ENCODE peak calls at places on chromosomes 3 and 15, in eight cellular contexts. G is mammary epithelial cell, K is stomach, Q is neural crest cell, D is Calu3, I is thoracic aorta, S is adrenal gland, E is foreskin fibroblast. Z is an unnamed sample.

GRCh38 chr3:11556851-11557644 is 86.7 kb downstream of the VGLL4 start:
- DNase-seq in G (no peak), K (no peak), Q (no peak), D (no peak), I (no peak), S (no peak), E (peak), Z (no peak)

GRCh38 chr3:101995371-101996046 is 146.2 kb downstream of the NFKBIZ start:
- DNase-seq in G (no peak), K (no peak), Q (no peak), D (no peak), I (no peak), S (no peak), E (peak), Z (no peak)

GRCh38 chr15:66152650-66153049 is 100.9 kb downstream of the MEGF11 start:
- DNase-seq in G (no peak), K (no peak), Q (no peak), D (no peak), I (no peak), S (no peak), E (no peak), Z (no peak)

GRCh38 chr3:65995030-65995429 is 43.7 kb downstream of the MAGI1 start:
- DNase-seq in G (peak), K (no peak), Q (no peak), D (no peak), I (no peak), S (peak), E (peak), Z (no peak)

GRCh38 chr3:66885326-66886000 is 112.6 kb upstream of the KBTBD8 start:
- DNase-seq in G (peak), K (no peak), Q (peak), D (peak), I (no peak), S (no peak), E (no peak), Z (no peak)

GRCh38 chr3:66473637-66474036 is 27.2 kb downstream of the LRIG1 start:
- DNase-seq in G (no peak), K (no peak), Q (no peak), D (no peak), I (no peak), S (no peak), E (peak), Z (peak)

GRCh38 chr15:82829234-82829633 is 19.8 kb downstream of the WHAMM start:
- DNase-seq in G (no peak), K (no peak), Q (no peak), D (no peak), I (no peak), S (no peak), E (no peak), Z (no peak)

GRCh38 chr3:79887203-79887602 is 119.4 kb upstream of the ROBO1 start:
- DNase-seq in G (no peak), K (no peak), Q (no peak), D (no peak), I (no peak), S (no peak), E (no peak), Z (no peak)

GRCh38 chr15:78103406-78104118 is 11.2 kb downstream of the SH2D7 start:
- DNase-seq in G (no peak), K (peak), Q (no peak), D (no peak), I (no peak), S (peak), E (no peak), Z (no peak)

GRCh38 chr3:38717603-38718240 is 68.2 kb upstream of the SCN5A start:
- DNase-seq in G (peak), K (no peak), Q (no peak), D (no peak), I (no peak), S (no peak), E (no peak), Z (no peak)

GRCh38 chr3:129021140-129021551 is 20.0 kb downstream of the EFCC1 start:
- DNase-seq in G (no peak), K (no peak), Q (no peak), D (no peak), I (no peak), S (no peak), E (peak), Z (no peak)

GRCh38 chr3:65945480-65945879 is 93.2 kb downstream of the MAGI1 start:
- DNase-seq in G (peak), K (no peak), Q (no peak), D (no peak), I (no peak), S (no peak), E (no peak), Z (no peak)

GRCh38 chr15:100918690-100919480 is at the start of gene LRRK1:
- DNase-seq in G (peak), K (no peak), Q (no peak), D (peak), I (no peak), S (peak), E (peak), Z (no peak)

GRCh38 chr15:70299931-70300858 is 202.5 kb upstream of the TLE3 start:
- DNase-seq in G (no peak), K (peak), Q (no peak), D (no peak), I (no peak), S (no peak), E (no peak), Z (no peak)

GRCh38 chr3:121769246-121769645 is 19.7 kb upstream of the GOLGB1 start:
- DNase-seq in G (no peak), K (no peak), Q (no peak), D (no peak), I (no peak), S (no peak), E (no peak), Z (no peak)

GRCh38 chr3:69309810-69310209 is 76.1 kb downstream of the FRMD4B start:
- DNase-seq in G (peak), K (no peak), Q (no peak), D (peak), I (no peak), S (no peak), E (no peak), Z (peak)
- TF ChIP-seq CTCF in G (peak), K (peak), Q (peak), D (peak), I (peak), S (peak), E (peak), Z (peak)

GRCh38 chr3:182716114-182716688 is 77.1 kb upstream of the ATP11B start:
- DNase-seq in G (no peak), K (no peak), Q (no peak), D (no peak), I (no peak), S (no peak), E (no peak), Z (no peak)
- TF ChIP-seq CTCF in G (no peak), K (no peak), Q (no peak), D (no peak), I (no peak), S (no peak), E (no peak), Z (no peak)

GRCh38 chr3:100089802-100090668 is 24.3 kb downstream of the FILIP1L start:
- DNase-seq in G (peak), K (no peak), Q (peak), D (peak), I (no peak), S (peak), E (peak), Z (no peak)

GRCh38 chr3:100087203-100087602 is 27.1 kb downstream of the FILIP1L start:
- DNase-seq in G (peak), K (no peak), Q (no peak), D (no peak), I (no peak), S (no peak), E (peak), Z (no peak)

GRCh38 chr3:100093826-100094225 is 20.5 kb downstream of the FILIP1L start:
- DNase-seq in G (no peak), K (no peak), Q (no peak), D (no peak), I (no peak), S (no peak), E (no peak), Z (peak)

GRCh38 chr3:100088735-100089368 is 25.4 kb downstream of the FILIP1L start:
- DNase-seq in G (no peak), K (no peak), Q (no peak), D (no peak), I (no peak), S (no peak), E (no peak), Z (no peak)

GRCh38 chr3:100090669-100091005 is 23.7 kb downstream of the FILIP1L start:
- DNase-seq in G (no peak), K (no peak), Q (no peak), D (no peak), I (no peak), S (no peak), E (no peak), Z (no peak)
- TF ChIP-seq CTCF in G (no peak), K (no peak), Q (no peak), D (no peak), I (no peak), S (no peak), E (no peak), Z (no peak)

GRCh38 chr3:12813967-12814366 is 17.5 kb downstream of the CAND2 start:
- DNase-seq in G (no peak), K (no peak), Q (no peak), D (no peak), I (no peak), S (no peak), E (no peak), Z (no peak)

GRCh38 chr3:12815078-12815477 is 18.6 kb downstream of the CAND2 start:
- DNase-seq in G (no peak), K (no peak), Q (no peak), D (no peak), I (no peak), S (no peak), E (no peak), Z (no peak)

GRCh38 chr3:12817341-12817705 is 20.8 kb downstream of the CAND2 start:
- DNase-seq in G (no peak), K (no peak), Q (no peak), D (no peak), I (no peak), S (no peak), E (no peak), Z (no peak)

GRCh38 chr3:12816521-12817340 is 20.3 kb downstream of the CAND2 start:
- DNase-seq in G (no peak), K (no peak), Q (no peak), D (no peak), I (no peak), S (no peak), E (no peak), Z (no peak)

GRCh38 chr3:12815719-12816118 is 19.2 kb downstream of the CAND2 start:
- DNase-seq in G (no peak), K (no peak), Q (no peak), D (no peak), I (no peak), S (no peak), E (no peak), Z (no peak)
- TF ChIP-seq CTCF in G (no peak), K (no peak), Q (no peak), D (peak), I (no peak), S (no peak), E (peak), Z (no peak)

GRCh38 chr3:25153561-25153960 is 274.5 kb upstream of the RARB start:
- DNase-seq in G (peak), K (no peak), Q (no peak), D (no peak), I (no peak), S (no peak), E (no peak), Z (no peak)

GRCh38 chr3:25151497-25151896 is 276.6 kb upstream of the RARB start:
- DNase-seq in G (peak), K (no peak), Q (no peak), D (no peak), I (no peak), S (no peak), E (no peak), Z (no peak)

GRCh38 chr3:25150199-25150598 is 277.9 kb upstream of the RARB start:
- DNase-seq in G (no peak), K (no peak), Q (no peak), D (no peak), I (no peak), S (no peak), E (no peak), Z (no peak)

GRCh38 chr3:25155696-25156471 is 272.2 kb upstream of the RARB start:
- DNase-seq in G (no peak), K (no peak), Q (peak), D (no peak), I (no peak), S (no peak), E (no peak), Z (no peak)

DNA sequence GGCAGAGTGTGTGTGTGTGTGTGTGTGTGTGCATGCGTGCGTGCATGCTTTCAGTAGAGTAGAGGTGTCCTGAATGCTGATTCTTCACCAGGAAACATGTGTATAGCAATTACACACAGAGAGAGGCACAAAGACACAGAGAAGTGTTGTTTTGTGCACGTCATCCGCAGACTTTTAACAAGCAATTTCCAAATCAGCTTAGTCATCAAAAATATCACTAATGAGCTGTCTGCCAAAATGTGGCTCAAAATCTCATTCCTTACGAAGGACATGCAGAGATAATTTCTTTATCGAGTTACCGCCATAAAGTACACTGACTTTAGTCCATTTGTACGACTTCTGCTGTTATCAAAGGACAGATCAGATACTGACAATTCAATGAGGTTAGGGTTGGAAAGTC is 274.9 kb upstream of the RARB start:
- DNase-seq in G (no peak), K (no peak), Q (no peak), D (no peak), I (no peak), S (no peak), E (no peak), Z (no peak)
- TF ChIP-seq CTCF in G (no peak), K (no peak), Q (no peak), D (no peak), I (no peak), S (no peak), E (no peak), Z (no peak)

DNA sequence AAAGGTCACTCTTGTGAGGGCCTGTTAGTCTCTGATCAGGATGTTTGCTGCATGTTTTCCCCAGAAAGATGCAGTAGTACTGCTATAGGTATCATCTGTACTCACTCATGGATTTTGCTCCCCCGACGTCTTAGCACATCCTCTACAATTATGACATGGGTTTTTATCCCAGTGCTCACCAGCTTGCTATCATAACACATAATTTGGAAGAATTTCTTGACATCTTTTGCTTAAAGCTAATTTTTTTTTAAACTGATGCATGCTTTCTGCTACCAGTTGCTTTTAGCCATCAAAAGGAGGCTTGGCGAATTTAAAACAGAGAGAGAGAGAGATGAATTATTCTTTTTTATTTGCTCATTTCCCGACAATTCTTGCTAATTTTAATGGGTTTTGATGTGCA is 25.7 kb upstream of the GOLGA8B start:
- DNase-seq in G (no peak), K (no peak), Q (no peak), D (no peak), I (no peak), S (no peak), E (no peak), Z (no peak)
- TF ChIP-seq CTCF in G (no peak), K (no peak), Q (no peak), D (no peak), I (no peak), S (no peak), E (no peak), Z (no peak)

GRCh38 chr3:99817437-99818240 is at the start of gene CMSS1:
- DNase-seq in G (peak), K (peak), Q (peak), D (peak), I (peak), S (peak), E (peak), Z (peak)
- TF ChIP-seq CTCF in G (peak), K (peak), Q (peak), D (no peak), I (peak), S (peak), E (no peak), Z (no peak)

DNA sequence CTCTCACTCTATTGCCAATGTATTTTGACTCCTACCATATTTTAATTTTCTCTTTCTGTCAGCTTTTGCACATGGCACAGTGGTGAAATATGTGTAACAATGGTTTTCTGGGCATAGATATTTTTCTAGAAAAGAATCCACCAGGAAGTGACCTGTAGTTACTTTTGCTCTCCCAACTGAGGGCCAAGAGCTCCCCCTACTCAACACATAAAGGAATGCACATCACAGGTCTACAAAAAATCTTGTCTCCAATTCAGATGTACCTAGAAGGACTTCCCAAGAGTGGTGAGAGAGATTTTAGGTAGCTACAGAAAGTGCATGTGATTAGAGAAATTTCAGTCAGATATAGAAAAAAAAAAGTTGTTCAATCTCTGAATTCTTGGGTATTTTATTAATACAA is 15.6 kb downstream of the CPA3 start:
- DNase-seq in G (no peak), K (no peak), Q (no peak), D (peak), I (no peak), S (peak), E (no peak), Z (peak)
- TF ChIP-seq CTCF in G (no peak), K (no peak), Q (peak), D (peak), I (no peak), S (peak), E (no peak), Z (peak)